ENCODE peak calls at places on chromosomes 5 and 9, in eight cellular contexts. One of them, this sample, is unnamed.

GRCh38 chr5:143605403-143606005 is 202.0 kb upstream of the NR3C1 start:
- DNase-seq in vagina: no peak
- DNase-seq in HCT116: no peak
- DNase-seq in spleen: no peak
- DNase-seq in upper lobe of left lung: peak
- DNase-seq in prostate gland: no peak
- DNase-seq in stomach: no peak
- DNase-seq in sigmoid colon: no peak
- DNase-seq in this sample: peak

GRCh38 chr9:93968451-93969327 is 13.5 kb upstream of the BARX1 start:
- DNase-seq in vagina: no peak
- DNase-seq in HCT116: no peak
- DNase-seq in spleen: no peak
- DNase-seq in upper lobe of left lung: no peak
- DNase-seq in prostate gland: peak
- DNase-seq in stomach: no peak
- DNase-seq in sigmoid colon: peak
- DNase-seq in this sample: no peak

GRCh38 chr5:22835630-22836029 is 17.5 kb downstream of the CDH12 start:
- DNase-seq in vagina: no peak
- DNase-seq in HCT116: no peak
- DNase-seq in spleen: no peak
- DNase-seq in upper lobe of left lung: no peak
- DNase-seq in prostate gland: no peak
- DNase-seq in stomach: no peak
- DNase-seq in sigmoid colon: no peak
- DNase-seq in this sample: no peak

GRCh38 chr9:116153765-116154333 is at the start of gene PAPPA:
- DNase-seq in vagina: no peak
- DNase-seq in HCT116: no peak
- DNase-seq in spleen: no peak
- DNase-seq in upper lobe of left lung: no peak
- DNase-seq in prostate gland: no peak
- DNase-seq in stomach: no peak
- DNase-seq in sigmoid colon: no peak
- DNase-seq in this sample: no peak

GRCh38 chr5:14038341-14038959 is 94.0 kb upstream of the DNAH5 start:
- DNase-seq in vagina: no peak
- DNase-seq in HCT116: peak
- DNase-seq in spleen: no peak
- DNase-seq in upper lobe of left lung: no peak
- DNase-seq in prostate gland: no peak
- DNase-seq in stomach: no peak
- DNase-seq in sigmoid colon: no peak
- DNase-seq in this sample: no peak

GRCh38 chr5:72018158-72018803 is 89.0 kb upstream of the MAP1B start:
- DNase-seq in vagina: no peak
- DNase-seq in HCT116: peak
- DNase-seq in spleen: peak
- DNase-seq in upper lobe of left lung: peak
- DNase-seq in prostate gland: no peak
- DNase-seq in stomach: peak
- DNase-seq in sigmoid colon: no peak
- DNase-seq in this sample: peak

GRCh38 chr9:118563677-118564076 is 805.6 kb downstream of the BRINP1 start:
- DNase-seq in vagina: no peak
- DNase-seq in HCT116: no peak
- DNase-seq in spleen: no peak
- DNase-seq in upper lobe of left lung: no peak
- DNase-seq in prostate gland: no peak
- DNase-seq in stomach: no peak
- DNase-seq in sigmoid colon: no peak
- DNase-seq in this sample: no peak

GRCh38 chr5:133969654-133970324 is 1.4 kb upstream of the C5orf15 start:
- DNase-seq in vagina: no peak
- DNase-seq in HCT116: no peak
- DNase-seq in spleen: no peak
- DNase-seq in upper lobe of left lung: no peak
- DNase-seq in prostate gland: no peak
- DNase-seq in stomach: no peak
- DNase-seq in sigmoid colon: no peak
- DNase-seq in this sample: no peak

GRCh38 chr9:78030553-78031270 is 899 bp downstream of the GNAQ start:
- DNase-seq in vagina: no peak
- DNase-seq in HCT116: no peak
- DNase-seq in spleen: peak
- DNase-seq in upper lobe of left lung: peak
- DNase-seq in prostate gland: peak
- DNase-seq in stomach: peak
- DNase-seq in sigmoid colon: peak
- DNase-seq in this sample: peak

GRCh38 chr9:126860757-126861466 is 473 bp downstream of the ZBTB34 start:
- DNase-seq in vagina: no peak
- DNase-seq in HCT116: no peak
- DNase-seq in spleen: peak
- DNase-seq in upper lobe of left lung: peak
- DNase-seq in prostate gland: no peak
- DNase-seq in stomach: peak
- DNase-seq in sigmoid colon: no peak
- DNase-seq in this sample: peak

GRCh38 chr5:138873096-138873885 is 1.8 kb downstream of the LRRTM2 start:
- DNase-seq in vagina: no peak
- DNase-seq in HCT116: no peak
- DNase-seq in spleen: no peak
- DNase-seq in upper lobe of left lung: no peak
- DNase-seq in prostate gland: no peak
- DNase-seq in stomach: no peak
- DNase-seq in sigmoid colon: no peak
- DNase-seq in this sample: no peak
- H3K27ac ChIP-seq in vagina: no peak
- H3K27ac ChIP-seq in HCT116: no peak
- H3K27ac ChIP-seq in spleen: no peak
- H3K27ac ChIP-seq in upper lobe of left lung: no peak
- H3K27ac ChIP-seq in prostate gland: no peak
- H3K27ac ChIP-seq in stomach: no peak
- H3K27ac ChIP-seq in sigmoid colon: no peak
- H3K27ac ChIP-seq in this sample: no peak

GRCh38 chr5:68554566-68555279 is 339.2 kb downstream of the PIK3R1 start:
- DNase-seq in vagina: no peak
- DNase-seq in HCT116: peak
- DNase-seq in spleen: no peak
- DNase-seq in upper lobe of left lung: no peak
- DNase-seq in prostate gland: peak
- DNase-seq in stomach: peak
- DNase-seq in sigmoid colon: no peak
- DNase-seq in this sample: peak
- TF ChIP-seq POLR2AphosphoS5 in vagina: peak
- TF ChIP-seq POLR2AphosphoS5 in HCT116: no peak
- TF ChIP-seq POLR2AphosphoS5 in spleen: no peak
- TF ChIP-seq POLR2AphosphoS5 in upper lobe of left lung: no peak
- TF ChIP-seq POLR2AphosphoS5 in prostate gland: peak
- TF ChIP-seq POLR2AphosphoS5 in stomach: no peak
- TF ChIP-seq POLR2AphosphoS5 in sigmoid colon: no peak
- TF ChIP-seq POLR2AphosphoS5 in this sample: no peak

GRCh38 chr5:111742166-111742565 is 14.8 kb downstream of the NREP start:
- DNase-seq in vagina: no peak
- DNase-seq in HCT116: no peak
- DNase-seq in spleen: no peak
- DNase-seq in upper lobe of left lung: no peak
- DNase-seq in prostate gland: no peak
- DNase-seq in stomach: no peak
- DNase-seq in sigmoid colon: no peak
- DNase-seq in this sample: no peak
- H3K27ac ChIP-seq in vagina: no peak
- H3K27ac ChIP-seq in HCT116: no peak
- H3K27ac ChIP-seq in spleen: peak
- H3K27ac ChIP-seq in upper lobe of left lung: peak
- H3K27ac ChIP-seq in prostate gland: no peak
- H3K27ac ChIP-seq in stomach: peak
- H3K27ac ChIP-seq in sigmoid colon: peak
- H3K27ac ChIP-seq in this sample: peak

GRCh38 chr9:35657327-35658143 is at the start of gene RMRP:
- DNase-seq in vagina: no peak
- DNase-seq in HCT116: peak
- DNase-seq in spleen: peak
- DNase-seq in upper lobe of left lung: peak
- DNase-seq in prostate gland: peak
- DNase-seq in stomach: peak
- DNase-seq in sigmoid colon: peak
- DNase-seq in this sample: peak
- TF ChIP-seq POLR2AphosphoS5 in vagina: peak
- TF ChIP-seq POLR2AphosphoS5 in HCT116: peak
- TF ChIP-seq POLR2AphosphoS5 in spleen: peak
- TF ChIP-seq POLR2AphosphoS5 in upper lobe of left lung: peak
- TF ChIP-seq POLR2AphosphoS5 in prostate gland: peak
- TF ChIP-seq POLR2AphosphoS5 in stomach: peak
- TF ChIP-seq POLR2AphosphoS5 in sigmoid colon: peak
- TF ChIP-seq POLR2AphosphoS5 in this sample: peak

DNA sequence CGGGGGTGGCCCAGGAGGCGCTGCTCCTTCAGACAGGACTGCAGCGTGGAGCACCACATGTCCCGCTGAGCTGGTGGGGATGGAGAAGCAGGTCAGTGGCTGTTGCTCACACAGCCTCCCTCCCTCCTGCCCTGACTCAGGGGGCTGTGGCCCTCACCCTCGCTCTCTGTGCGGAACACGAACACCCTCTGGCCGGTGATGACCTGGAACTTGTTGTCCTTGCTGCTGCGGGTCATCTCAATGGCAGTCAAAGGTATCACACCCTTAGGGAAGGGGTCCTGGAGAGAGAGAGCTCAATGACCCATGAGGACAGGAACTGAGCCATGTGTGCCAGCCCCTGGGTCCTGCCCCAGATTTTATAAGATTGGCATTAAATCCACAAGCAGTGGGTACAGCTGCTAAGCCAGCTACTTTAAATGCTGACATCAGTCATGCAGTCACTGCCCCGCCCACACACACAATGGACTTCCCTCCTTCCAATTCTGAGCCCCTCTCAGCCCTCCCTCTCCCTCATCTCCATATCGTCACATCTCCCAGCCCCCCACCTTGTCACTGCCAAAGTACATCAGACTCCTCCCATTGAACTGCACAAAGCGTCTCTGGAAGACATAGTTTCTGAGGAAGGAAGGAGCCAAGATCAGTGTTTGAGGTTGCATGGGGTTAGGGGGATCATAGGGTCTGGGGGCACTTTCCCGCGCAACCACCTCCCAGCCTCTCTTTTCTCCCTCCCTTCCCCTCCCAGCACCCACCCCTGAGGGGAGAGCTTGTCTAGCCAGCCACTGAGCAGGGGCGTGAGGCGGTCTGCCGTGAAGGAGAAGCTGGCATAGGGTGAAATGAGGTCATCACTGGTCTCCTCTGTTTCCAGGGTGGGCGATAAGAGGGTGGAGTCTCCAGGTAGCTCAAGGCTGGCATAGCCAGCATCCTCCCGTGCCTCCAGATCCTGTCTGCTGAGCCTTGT is 8.9 kb downstream of the ARAP3 start:
- DNase-seq in vagina: no peak
- DNase-seq in HCT116: no peak
- DNase-seq in spleen: no peak
- DNase-seq in upper lobe of left lung: no peak
- DNase-seq in prostate gland: no peak
- DNase-seq in stomach: no peak
- DNase-seq in sigmoid colon: no peak
- DNase-seq in this sample: no peak
- H3K27ac ChIP-seq in vagina: no peak
- H3K27ac ChIP-seq in HCT116: no peak
- H3K27ac ChIP-seq in spleen: no peak
- H3K27ac ChIP-seq in upper lobe of left lung: peak
- H3K27ac ChIP-seq in prostate gland: no peak
- H3K27ac ChIP-seq in stomach: no peak
- H3K27ac ChIP-seq in sigmoid colon: no peak
- H3K27ac ChIP-seq in this sample: no peak

GRCh38 chr5:149268928-149269557 is 2.6 kb upstream of the AFAP1L1 start:
- DNase-seq in vagina: no peak
- DNase-seq in HCT116: peak
- DNase-seq in spleen: no peak
- DNase-seq in upper lobe of left lung: no peak
- DNase-seq in prostate gland: no peak
- DNase-seq in stomach: no peak
- DNase-seq in sigmoid colon: no peak
- DNase-seq in this sample: no peak

GRCh38 chr5:149273950-149274349 is 2.3 kb downstream of the AFAP1L1 start:
- DNase-seq in vagina: no peak
- DNase-seq in HCT116: no peak
- DNase-seq in spleen: no peak
- DNase-seq in upper lobe of left lung: no peak
- DNase-seq in prostate gland: no peak
- DNase-seq in stomach: no peak
- DNase-seq in sigmoid colon: peak
- DNase-seq in this sample: no peak

GRCh38 chr5:149271195-149271716 is 403 bp upstream of the AFAP1L1 start:
- DNase-seq in vagina: no peak
- DNase-seq in HCT116: no peak
- DNase-seq in spleen: no peak
- DNase-seq in upper lobe of left lung: no peak
- DNase-seq in prostate gland: no peak
- DNase-seq in stomach: no peak
- DNase-seq in sigmoid colon: no peak
- DNase-seq in this sample: no peak

GRCh38 chr5:149273237-149273636 is 1.6 kb downstream of the AFAP1L1 start:
- DNase-seq in vagina: no peak
- DNase-seq in HCT116: no peak
- DNase-seq in spleen: no peak
- DNase-seq in upper lobe of left lung: no peak
- DNase-seq in prostate gland: no peak
- DNase-seq in stomach: no peak
- DNase-seq in sigmoid colon: no peak
- DNase-seq in this sample: no peak

DNA sequence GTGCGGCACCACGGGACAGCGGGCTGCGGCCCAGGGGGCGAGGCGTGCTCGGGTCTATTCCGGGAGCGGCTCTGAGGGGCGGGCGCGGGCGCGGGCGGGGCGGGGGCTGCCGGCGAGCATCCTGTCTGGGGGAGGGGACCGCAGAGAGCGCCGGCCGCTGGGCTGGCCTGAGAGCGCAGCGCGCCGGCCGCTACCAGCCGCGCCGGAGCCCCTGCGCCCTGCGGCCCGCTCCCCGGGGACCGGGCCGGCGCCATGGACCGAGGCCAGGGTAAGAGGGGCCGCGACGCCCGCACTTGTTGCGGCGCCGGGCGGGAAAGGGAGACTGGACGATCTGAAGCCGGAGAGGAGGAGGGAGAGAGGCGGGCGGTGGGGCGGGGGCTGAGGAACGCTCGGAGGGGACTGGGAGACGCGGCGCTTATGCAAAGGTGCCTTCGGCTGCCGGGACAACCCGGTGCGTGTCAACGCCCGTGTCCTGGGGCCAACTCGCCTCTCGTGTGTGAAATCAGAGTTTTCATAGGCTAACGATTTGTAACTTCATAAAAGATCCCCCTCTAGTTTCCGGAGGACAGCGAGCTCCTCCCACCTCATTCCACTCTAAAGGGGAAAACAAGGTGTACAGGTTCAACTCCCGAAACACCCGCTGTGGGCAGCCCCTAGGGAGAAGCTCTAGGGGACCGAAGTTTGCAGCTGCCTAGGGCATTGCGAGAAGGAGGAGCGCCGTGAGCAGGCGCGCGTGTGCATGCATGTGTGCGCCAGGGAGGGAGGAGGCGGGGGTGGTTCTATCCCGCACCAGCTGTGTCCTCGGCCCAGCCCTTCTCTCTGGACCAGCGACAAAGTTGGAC is at the start of gene AFAP1L1:
- DNase-seq in vagina: no peak
- DNase-seq in HCT116: peak
- DNase-seq in spleen: peak
- DNase-seq in upper lobe of left lung: peak
- DNase-seq in prostate gland: peak
- DNase-seq in stomach: peak
- DNase-seq in sigmoid colon: peak
- DNase-seq in this sample: peak
- TF ChIP-seq POLR2AphosphoS5 in vagina: peak
- TF ChIP-seq POLR2AphosphoS5 in HCT116: peak
- TF ChIP-seq POLR2AphosphoS5 in spleen: peak
- TF ChIP-seq POLR2AphosphoS5 in upper lobe of left lung: no peak
- TF ChIP-seq POLR2AphosphoS5 in prostate gland: peak
- TF ChIP-seq POLR2AphosphoS5 in stomach: peak
- TF ChIP-seq POLR2AphosphoS5 in sigmoid colon: peak
- TF ChIP-seq POLR2AphosphoS5 in this sample: no peak

This sample was measured in transverse colon.